ENCODE peak calls at places on chromosome 16, in six cellular contexts. W is prostate gland; S is CD4-positive, alpha-beta memory T cell; U is AG04450; V is colonic mucosa; E is stomach. N is an unnamed sample.

GRCh38 chr16:85057212-85057889 is 29.8 kb downstream of the KIAA0513 start:
- DNase-seq in U (no peak), V (no peak), W (no peak), E (peak; percentile 42), S (no peak), N (no peak)

GRCh38 chr16:31493506-31494125 is 10.7 kb downstream of the SLC5A2 start:
- DNase-seq in W (no peak), U (no peak), S (no peak), E (no peak), V (no peak), N (no peak)

GRCh38 chr16:58336332-58337089 is 41.7 kb upstream of the PRSS54 start:
- DNase-seq in E (peak; percentile 87), U (peak; percentile 30), V (peak; percentile 86), W (peak; percentile 75), S (peak; percentile 74), N (peak; percentile 12)

GRCh38 chr16:27976990-27977389 is 86.5 kb downstream of the GSG1L start:
- DNase-seq in U (no peak), V (no peak), E (no peak), W (no peak), S (no peak), N (no peak)

GRCh38 chr16:88784074-88784855 is 755 bp downstream of the PIEZO1 start:
- DNase-seq in V (peak; percentile 76), E (peak; percentile 66), S (no peak), W (peak; percentile 71), U (no peak), N (no peak)

GRCh38 chr16:1343428-1344242 is 8.0 kb downstream of the TSR3 start:
- DNase-seq in E (no peak), V (peak; percentile 30), U (no peak), W (no peak), S (no peak), N (no peak)

GRCh38 chr16:56262148-56262878 is 71.0 kb downstream of the GNAO1 start:
- DNase-seq in E (no peak), W (no peak), V (no peak), S (peak; percentile 88), U (no peak), N (no peak)

GRCh38 chr16:29819506-29819905 is 756 bp upstream of the MVP start:
- DNase-seq in E (no peak), W (no peak), U (no peak), S (no peak), V (peak; percentile 70), N (no peak)

GRCh38 chr16:2975161-2975795 is 5.0 kb downstream of the PKMYT1 start:
- DNase-seq in E (no peak), W (no peak), U (no peak), V (no peak), S (no peak), N (no peak)

GRCh38 chr16:6081320-6081976 is 983.9 kb upstream of the EEF2KMT start:
- DNase-seq in W (no peak), S (no peak), U (no peak), E (no peak), V (peak; percentile 56), N (no peak)

GRCh38 chr16:81261049-81261648 is 22.7 kb downstream of the BCO1 start:
- DNase-seq in W (no peak), V (no peak), U (no peak), S (no peak), E (peak; percentile 31), N (no peak)

GRCh38 chr16:57893559-57894389 is 77.2 kb downstream of the CNGB1 start:
- DNase-seq in S (no peak), V (peak; percentile 44), W (no peak), E (no peak), U (peak; percentile 78), N (peak; percentile 23)

GRCh38 chr16:72673118-72673517 is 374.8 kb downstream of the ZFHX3 start:
- DNase-seq in V (no peak), U (no peak), E (no peak), W (no peak), S (no peak), N (no peak)

GRCh38 chr16:21626659-21627277 is 25.6 kb downstream of the IGSF6 start:
- DNase-seq in U (peak; percentile 42), S (peak; percentile 62), W (no peak), V (no peak), E (no peak), N (peak; percentile 93)

GRCh38 chr16:17448640-17449638 is 21.8 kb downstream of the XYLT1 start:
- DNase-seq in W (no peak), V (no peak), E (no peak), S (peak; percentile 70), U (no peak), N (no peak)

GRCh38 chr16:47109361-47109760 is 34.4 kb downstream of the NETO2 start:
- DNase-seq in W (no peak), U (no peak), V (no peak), E (no peak), S (no peak), N (no peak)

GRCh38 chr16:88769617-88770458 is 15.2 kb downstream of the PIEZO1 start:
- DNase-seq in S (peak; percentile 35), E (no peak), U (no peak), V (peak; percentile 76), W (peak; percentile 82), N (no peak)

GRCh38 chr16:18965555-18965954 is 18.2 kb upstream of the TMC7 start:
- DNase-seq in W (no peak), E (no peak), S (no peak), U (no peak), V (no peak), N (no peak)

GRCh38 chr16:71794018-71794417 is 14.6 kb downstream of the AP1G1 start:
- DNase-seq in U (no peak), E (no peak), S (no peak), V (no peak), W (no peak), N (no peak)

GRCh38 chr16:88814144-88814502 is 2.4 kb upstream of the APRT start:
- DNase-seq in S (no peak), V (no peak), E (no peak), W (no peak), U (no peak), N (no peak)

GRCh38 chr16:29824589-29825144 is 4.4 kb downstream of the MVP start:
- DNase-seq in U (peak; percentile 65), E (no peak), V (no peak), W (no peak), S (no peak), N (no peak)

GRCh38 chr16:54577566-54578180 is 291.1 kb upstream of the IRX3 start:
- DNase-seq in W (no peak), V (no peak), E (no peak), U (no peak), S (no peak), N (no peak)

GRCh38 chr16:56673916-56674315 is 4.3 kb downstream of the MT1H start:
- DNase-seq in S (no peak), W (peak; percentile 31), U (no peak), E (peak; percentile 56), V (no peak), N (no peak)

GRCh38 chr16:78762222-78762621 is 662.8 kb downstream of the WWOX start:
- DNase-seq in U (no peak), S (no peak), E (no peak), W (no peak), V (no peak), N (no peak)

GRCh38 chr16:19735074-19735867 is 17.2 kb downstream of the IQCK start:
- DNase-seq in V (no peak), W (no peak), E (peak; percentile 80), S (no peak), U (no peak), N (no peak)

GRCh38 chr16:88719267-88719932 is 13.1 kb downstream of the CTU2 start:
- DNase-seq in S (no peak), V (no peak), W (no peak), U (no peak), E (no peak), N (no peak)

GRCh38 chr16:31243734-31244670 is 15.8 kb upstream of the ITGAM start:
- DNase-seq in S (no peak), V (no peak), W (no peak), U (no peak), E (no peak), N (no peak)

GRCh38 chr16:67163903-67164558 is 514 bp upstream of the HSF4 start:
- DNase-seq in E (no peak), S (no peak), W (no peak), U (no peak), V (peak; percentile 52), N (no peak)

GRCh38 chr16:67166035-67166882 is 1.7 kb downstream of the HSF4 start:
- DNase-seq in S (no peak), U (no peak), W (no peak), V (no peak), E (no peak), N (no peak)

GRCh38 chr16:67164599-67165061 is at the start of gene HSF4:
- DNase-seq in E (peak; percentile 79), U (no peak), S (no peak), V (peak; percentile 78), W (peak; percentile 34), N (no peak)

GRCh38 chr16:67166883-67167168 is 2.3 kb downstream of the HSF4 start:
- DNase-seq in S (no peak), W (no peak), V (no peak), U (no peak), E (no peak), N (no peak)

GRCh38 chr16:67165121-67166034 is 833 bp downstream of the HSF4 start:
- DNase-seq in V (no peak), E (no peak), S (no peak), W (no peak), U (no peak), N (no peak)
- H3K4me3 ChIP-seq in V (no peak overlapping the region), E (peak overlapping the region; percentile 33), S (no peak overlapping the region), W (no peak overlapping the region), U (no peak overlapping the region), N (no peak overlapping the region)

DNA sequence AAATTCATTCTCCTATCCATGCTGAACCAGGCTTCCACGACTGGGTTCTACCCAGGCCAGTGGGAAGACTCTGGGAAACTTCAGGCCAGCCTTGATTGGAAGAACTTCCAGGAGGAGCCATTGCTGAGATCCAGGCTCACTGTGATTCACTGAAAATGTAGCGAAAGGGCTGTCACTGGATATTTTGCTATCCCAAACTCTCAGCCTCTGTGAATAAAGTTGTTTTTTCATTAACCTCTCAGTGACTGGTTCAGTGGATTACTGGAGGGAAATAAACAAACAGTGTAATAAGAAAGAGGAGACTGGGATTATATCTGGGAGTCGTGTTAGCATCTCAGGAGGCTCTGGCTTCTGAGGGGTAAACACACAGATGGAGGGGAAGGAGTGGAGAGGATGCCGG is 3.1 kb downstream of the FOXL1 start:
- DNase-seq in V (no peak), E (no peak), W (no peak), S (no peak), U (no peak), N (no peak)
- H3K4me3 ChIP-seq in V (no peak overlapping the region), E (no peak overlapping the region), W (no peak overlapping the region), S (no peak overlapping the region), U (peak overlapping the region; percentile 86), N (peak overlapping the region; percentile 53)

GRCh38 chr16:67654069-67654911 is 5.8 kb downstream of the ACD start:
- DNase-seq in V (peak; percentile 14), W (no peak), E (no peak), U (no peak), S (no peak), N (no peak)
- H3K4me3 ChIP-seq in V (no peak overlapping the region), W (no peak overlapping the region), E (no peak overlapping the region), U (no peak overlapping the region), S (no peak overlapping the region), N (no peak overlapping the region)

GRCh38 chr16:49596119-49596518 is 222.5 kb downstream of the C16orf78 start:
- DNase-seq in U (no peak), W (no peak), S (no peak), V (no peak), E (peak; percentile 21), N (no peak)
- H3K4me3 ChIP-seq in U (no peak overlapping the region), W (no peak overlapping the region), S (no peak overlapping the region), V (no peak overlapping the region), E (no peak overlapping the region), N (no peak overlapping the region)